ENCODE peak calls at places on chromosome 9, in five cellular contexts. B is NCI-H1092; N is stromal cell of bone marrow; M is fibroblast of mammary gland; Q is stimulated activated CD4-positive, alpha-beta T cell treated with anti-CD3 and anti-CD28 coated beads, Interleukin-15, amount 100 ng/mL, for 24 hours. V is an unnamed sample.

GRCh38 chr9:91907387-91908292 is 42.4 kb downstream of the ROR2 start:
- DNase-seq in Q (no peak), B (no peak), N (no peak), M (no peak), V (no peak)

GRCh38 chr9:131707677-131708612 is 31.9 kb downstream of the RAPGEF1 start:
- DNase-seq in N (peak), B (peak), M (peak), Q (no peak), V (no peak)

GRCh38 chr9:127977877-127978647 is 2.7 kb downstream of the EEIG1 start:
- DNase-seq in Q (peak), N (peak), M (peak), B (no peak), V (no peak)

GRCh38 chr9:126303488-126303887 is 23.1 kb upstream of the MVB12B start:
- DNase-seq in M (no peak), Q (no peak), N (no peak), B (no peak), V (no peak)

GRCh38 chr9:129310666-129311350 is 132.7 kb upstream of the IER5L start:
- DNase-seq in N (no peak), Q (no peak), M (peak), B (no peak), V (no peak)

GRCh38 chr9:129889461-129889935 is 54.2 kb downstream of the USP20 start:
- DNase-seq in Q (peak), M (no peak), B (no peak), N (no peak), V (no peak)

GRCh38 chr9:2411459-2412215 is 209.9 kb upstream of the VLDLR start:
- DNase-seq in Q (no peak), M (no peak), B (no peak), N (peak), V (no peak)

GRCh38 chr9:82982271-82982880 is 80.6 kb downstream of the RASEF start:
- DNase-seq in M (no peak), N (no peak), B (no peak), Q (no peak), V (no peak)

GRCh38 chr9:15160673-15161072 is 146.3 kb downstream of the TTC39B start:
- DNase-seq in N (no peak), M (peak), Q (no peak), B (no peak), V (no peak)

GRCh38 chr9:903886-904285 is 62.4 kb downstream of the DMRT1 start:
- DNase-seq in N (no peak), M (no peak), B (no peak), Q (no peak), V (no peak)

GRCh38 chr9:6944896-6945295 is 187.1 kb downstream of the KDM4C start:
- DNase-seq in B (no peak), N (no peak), Q (no peak), M (peak), V (no peak)

V was measured in C1 segment of cervical spinal cord.